ENCODE peak calls at places on chromosome 19, in six cellular contexts. I, A, B, E, W and F are unnamed samples.

GRCh38 chr19:11405846-11406643 is 13.1 kb downstream of the RGL3 start:
- DNase-seq in I (no peak), A (no peak), B (no peak), E (peak; percentile 56), W (no peak), F (no peak)

GRCh38 chr19:55383789-55384575 is at the start of gene TMEM238:
- DNase-seq in I (no peak), A (no peak), B (no peak), E (peak; percentile 73), W (no peak), F (no peak)

GRCh38 chr19:919157-920050 is 2.3 kb downstream of the KISS1R start:
- DNase-seq in I (no peak), A (no peak), B (no peak), E (no peak), W (no peak), F (no peak)

GRCh38 chr19:48120505-48120904 is 9.9 kb upstream of the PLA2G4C start:
- DNase-seq in I (no peak), A (no peak), B (no peak), E (no peak), W (no peak), F (no peak)

GRCh38 chr19:5216141-5216847 is 124.3 kb downstream of the PTPRS start:
- DNase-seq in I (no peak), A (no peak), B (no peak), E (no peak), W (no peak), F (no peak)

GRCh38 chr19:48873476-48874308 is 1.5 kb downstream of the PPP1R15A start:
- DNase-seq in I (no peak), A (no peak), B (no peak), E (peak; percentile 45), W (no peak), F (no peak)

GRCh38 chr19:36046443-36047050 is 7.5 kb downstream of the THAP8 start:
- DNase-seq in I (no peak), A (no peak), B (no peak), E (peak; percentile 72), W (no peak), F (no peak)

GRCh38 chr19:15464394-15465385 is at the start of gene RASAL3:
- DNase-seq in I (no peak), A (no peak), B (no peak), E (peak; percentile 32), W (no peak), F (no peak)

GRCh38 chr19:15264933-15265206 is 32.6 kb upstream of the EPHX3 start:
- DNase-seq in I (no peak), A (no peak), B (no peak), E (no peak), W (no peak), F (no peak)

GRCh38 chr19:29774126-29774525 is 37.7 kb upstream of the CCNE1 start:
- DNase-seq in I (no peak), A (no peak), B (no peak), E (no peak), W (no peak), F (no peak)

GRCh38 chr19:35718345-35719041 is 690 bp downstream of the KMT2B start:
- DNase-seq in I (no peak), A (no peak), B (no peak), E (peak; percentile 8), W (no peak), F (peak; percentile 29)

GRCh38 chr19:54456423-54457373 is 6.9 kb downstream of the LENG9 start:
- DNase-seq in I (no peak), A (no peak), B (no peak), E (no peak), W (no peak), F (no peak)

GRCh38 chr19:50823389-50824042 is at the start of gene KLK1:
- DNase-seq in I (no peak), A (no peak), B (no peak), E (no peak), W (no peak), F (no peak)

GRCh38 chr19:38210458-38210987 is 13.5 kb downstream of the DPF1 start:
- DNase-seq in I (no peak), A (no peak), B (no peak), E (no peak), W (no peak), F (peak; percentile 72)

GRCh38 chr19:50232600-50232999 is 29.2 kb downstream of the MYH14 start:
- DNase-seq in I (no peak), A (no peak), B (no peak), E (no peak), W (no peak), F (no peak)

GRCh38 chr19:55486971-55487883 is 1.0 kb upstream of the SSC5D start:
- DNase-seq in I (no peak), A (peak; percentile 93), B (peak; percentile 88), E (peak; percentile 93), W (peak; percentile 85), F (peak; percentile 39)

GRCh38 chr19:30880551-30880950 is 468.7 kb downstream of the TSHZ3 start:
- DNase-seq in I (no peak), A (no peak), B (no peak), E (no peak), W (no peak), F (no peak)

GRCh38 chr19:4732680-4733114 is 9.1 kb upstream of the DPP9 start:
- DNase-seq in I (no peak), A (no peak), B (no peak), E (peak; percentile 73), W (no peak), F (peak; percentile 33)

GRCh38 chr19:58475714-58476497 is at the start of gene ZNF446:
- DNase-seq in I (peak; percentile 97), A (peak; percentile 84), B (peak; percentile 89), E (peak; percentile 98), W (peak; percentile 91), F (peak; percentile 92)
- TF ChIP-seq CTCF in I (no peak), A (no peak), B (no peak), E (no peak), W (no peak), F (no peak)

GRCh38 chr19:18417250-18418033 is 1.8 kb upstream of the SSBP4 start:
- DNase-seq in I (no peak), A (no peak), B (no peak), E (peak; percentile 90), W (no peak), F (peak; percentile 65)
- TF ChIP-seq CTCF in I (no peak), A (no peak), B (no peak), E (no peak), W (no peak), F (no peak)

GRCh38 chr19:19181614-19182013 is 10.3 kb downstream of the BORCS8 start:
- DNase-seq in I (no peak), A (no peak), B (no peak), E (no peak), W (no peak), F (no peak)

GRCh38 chr19:19186742-19187141 is 5.2 kb downstream of the BORCS8 start:
- DNase-seq in I (no peak), A (no peak), B (no peak), E (no peak), W (no peak), F (no peak)

DNA sequence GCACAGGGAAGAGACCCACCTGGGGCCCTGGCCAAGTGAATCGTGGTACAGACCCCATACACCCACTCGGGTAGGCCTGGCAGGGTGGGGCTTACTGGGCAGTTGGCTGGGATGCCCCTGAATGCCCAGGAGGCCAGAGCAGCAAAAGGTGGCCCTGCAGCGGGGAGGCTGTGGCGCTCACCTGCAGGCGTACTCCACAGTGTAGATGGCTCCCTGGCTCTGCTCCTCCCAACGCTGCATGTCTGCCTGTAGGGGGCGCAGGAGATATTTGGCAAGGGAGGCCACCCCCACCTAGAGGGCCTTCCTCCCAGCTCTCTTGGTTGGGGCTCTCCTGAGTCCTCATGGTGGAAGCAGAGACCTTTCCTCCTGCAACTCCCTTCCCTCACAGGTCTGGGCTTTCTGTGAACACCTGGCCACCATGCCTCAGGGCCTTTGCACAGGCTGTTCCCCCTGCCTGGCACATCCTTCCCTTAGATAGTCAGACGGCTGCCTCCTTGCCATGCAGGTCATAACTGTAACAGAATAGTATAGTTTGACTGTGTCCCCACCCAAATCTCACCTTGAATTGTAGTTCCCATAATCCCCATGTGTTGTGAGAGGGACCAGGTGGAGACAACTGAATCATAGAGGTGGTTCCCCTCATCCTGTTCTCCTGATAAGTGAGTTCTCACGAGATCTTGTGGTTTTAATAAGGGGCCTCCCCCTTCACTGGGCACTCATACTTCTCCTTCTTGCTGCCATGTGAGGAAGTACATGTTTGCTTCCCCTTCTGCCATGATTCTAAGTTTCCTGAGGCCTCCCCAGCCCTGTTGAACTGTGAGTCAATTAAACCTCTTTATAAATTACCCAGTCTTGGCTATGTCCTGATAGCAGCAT is 5.9 kb downstream of the BORCS8 start:
- DNase-seq in I (no peak), A (no peak), B (no peak), E (peak; percentile 53), W (no peak), F (peak; percentile 61)
- TF ChIP-seq CTCF in I (peak; percentile 45), A (peak; percentile 69), B (peak; percentile 59), E (peak; percentile 64), W (peak; percentile 60), F (peak; percentile 69)

DNA sequence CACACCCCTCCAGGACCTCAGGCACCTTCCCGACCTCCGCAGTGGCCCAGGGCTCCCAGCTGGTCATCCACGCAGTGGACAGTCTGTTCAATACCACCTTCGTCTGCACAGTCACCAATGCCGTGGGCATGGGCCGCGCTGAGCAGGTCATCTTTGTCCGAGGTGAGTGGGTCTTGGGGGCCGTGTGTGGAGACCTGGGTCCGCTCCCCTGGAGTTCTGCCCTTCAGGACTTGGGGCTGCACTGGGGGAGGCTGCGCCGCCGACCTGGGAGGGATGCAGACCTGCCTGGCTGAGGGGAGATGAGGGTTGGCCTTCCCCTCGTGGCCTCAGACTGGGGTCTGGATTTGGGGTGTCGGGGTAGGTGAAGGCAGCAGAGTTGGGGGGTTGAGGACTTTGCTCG is 16.7 kb upstream of the TOMM40 start:
- DNase-seq in I (no peak), A (no peak), B (no peak), E (no peak), W (no peak), F (no peak)
- TF ChIP-seq CTCF in I (no peak), A (no peak), B (no peak), E (no peak), W (no peak), F (no peak)

GRCh38 chr19:58409010-58409790 is 751 bp downstream of the ZNF584 start:
- DNase-seq in I (no peak), A (no peak), B (no peak), E (no peak), W (no peak), F (no peak)

GRCh38 chr19:58408152-58409009 is at the start of gene ZNF584:
- DNase-seq in I (peak; percentile 79), A (peak; percentile 48), B (peak; percentile 84), E (peak; percentile 93), W (peak; percentile 77), F (peak; percentile 93)

GRCh38 chr19:58407658-58408151 is 744 bp upstream of the ZNF584 start:
- DNase-seq in I (no peak), A (no peak), B (no peak), E (no peak), W (no peak), F (no peak)

GRCh38 chr19:58401825-58402433 is 6.5 kb downstream of the RNF225 start:
- DNase-seq in I (no peak), A (no peak), B (no peak), E (no peak), W (no peak), F (no peak)

GRCh38 chr19:58406818-58407657 is 1.4 kb upstream of the ZNF584 start:
- DNase-seq in I (no peak), A (no peak), B (no peak), E (no peak), W (no peak), F (no peak)
- TF ChIP-seq CTCF in I (no peak), A (peak; percentile 41), B (peak; percentile 45), E (peak; percentile 42), W (peak; percentile 39), F (peak; percentile 59)

GRCh38 chr19:6753178-6754031 is 13.8 kb downstream of the SH2D3A start:
- DNase-seq in I (no peak), A (no peak), B (no peak), E (peak; percentile 72), W (no peak), F (peak; percentile 63)
- TF ChIP-seq CTCF in I (peak; percentile 49), A (peak; percentile 40), B (peak; percentile 40), E (peak; percentile 29), W (peak; percentile 40), F (peak; percentile 30)